ENCODE peak calls at places on chromosome X, in four cellular contexts. One of them, this sample, is unnamed.

GRCh38 chrX:56728752-56729151 is 291 bp upstream of the NBDY start:
- DNase-seq in HTR-8/SVneo: no peak
- DNase-seq in A549: peak
- DNase-seq in progenitor cell of endocrine pancreas: no peak
- DNase-seq in this sample: peak

GRCh38 chrX:24093746-24094145 is 39.0 kb downstream of the EIF2S3 start:
- DNase-seq in HTR-8/SVneo: no peak
- DNase-seq in A549: no peak
- DNase-seq in progenitor cell of endocrine pancreas: no peak
- DNase-seq in this sample: no peak

GRCh38 chrX:121336831-121337421 is 289.5 kb downstream of the GLUD2 start:
- DNase-seq in HTR-8/SVneo: no peak
- DNase-seq in A549: no peak
- DNase-seq in progenitor cell of endocrine pancreas: no peak
- DNase-seq in this sample: no peak

GRCh38 chrX:25523574-25523973 is 507.8 kb upstream of the ARX start:
- DNase-seq in HTR-8/SVneo: peak
- DNase-seq in A549: peak
- DNase-seq in progenitor cell of endocrine pancreas: no peak
- DNase-seq in this sample: peak

GRCh38 chrX:66074920-66075879 is 35.3 kb upstream of the VSIG4 start:
- DNase-seq in HTR-8/SVneo: no peak
- DNase-seq in A549: no peak
- DNase-seq in progenitor cell of endocrine pancreas: no peak
- DNase-seq in this sample: no peak

GRCh38 chrX:132480581-132481203 is 8.1 kb downstream of the MBNL3 start:
- DNase-seq in HTR-8/SVneo: no peak
- DNase-seq in A549: no peak
- DNase-seq in progenitor cell of endocrine pancreas: no peak
- DNase-seq in this sample: no peak

GRCh38 chrX:31136144-31136572 is 64.3 kb upstream of the FTHL17 start:
- DNase-seq in HTR-8/SVneo: no peak
- DNase-seq in A549: no peak
- DNase-seq in progenitor cell of endocrine pancreas: no peak
- DNase-seq in this sample: no peak

GRCh38 chrX:128287693-128288092 is 235.5 kb upstream of the ACTRT1 start:
- DNase-seq in HTR-8/SVneo: no peak
- DNase-seq in A549: no peak
- DNase-seq in progenitor cell of endocrine pancreas: no peak
- DNase-seq in this sample: no peak

GRCh38 chrX:460823-461640 is 74.3 kb upstream of the PPP2R3B start:
- DNase-seq in HTR-8/SVneo: no peak
- DNase-seq in A549: no peak
- DNase-seq in progenitor cell of endocrine pancreas: no peak
- DNase-seq in this sample: no peak

GRCh38 chrX:129956145-129956544 is 26.3 kb upstream of the BCORL1 start:
- DNase-seq in HTR-8/SVneo: no peak
- DNase-seq in A549: no peak
- DNase-seq in progenitor cell of endocrine pancreas: no peak
- DNase-seq in this sample: no peak

GRCh38 chrX:25442501-25442900 is 426.7 kb upstream of the ARX start:
- DNase-seq in HTR-8/SVneo: no peak
- DNase-seq in A549: no peak
- DNase-seq in progenitor cell of endocrine pancreas: no peak
- DNase-seq in this sample: no peak

GRCh38 chrX:27086221-27086620 is 376.9 kb downstream of the PPP4R3C start:
- DNase-seq in HTR-8/SVneo: no peak
- DNase-seq in A549: no peak
- DNase-seq in progenitor cell of endocrine pancreas: no peak
- DNase-seq in this sample: no peak

GRCh38 chrX:71198066-71198465 is 25.0 kb upstream of the GJB1 start:
- DNase-seq in HTR-8/SVneo: no peak
- DNase-seq in A549: no peak
- DNase-seq in progenitor cell of endocrine pancreas: no peak
- DNase-seq in this sample: no peak

GRCh38 chrX:154120567-154120966 is 23.1 kb upstream of the MECP2 start:
- DNase-seq in HTR-8/SVneo: no peak
- DNase-seq in A549: no peak
- DNase-seq in progenitor cell of endocrine pancreas: no peak
- DNase-seq in this sample: no peak

GRCh38 chrX:54978448-54978847 is 15.5 kb downstream of the PFKFB1 start:
- DNase-seq in HTR-8/SVneo: no peak
- DNase-seq in A549: peak
- DNase-seq in progenitor cell of endocrine pancreas: no peak
- DNase-seq in this sample: no peak

GRCh38 chrX:129359269-129359668 is 164.0 kb downstream of the SMARCA1 start:
- DNase-seq in HTR-8/SVneo: no peak
- DNase-seq in A549: no peak
- DNase-seq in progenitor cell of endocrine pancreas: no peak
- DNase-seq in this sample: no peak

GRCh38 chrX:53458082-53458481 is 23.9 kb upstream of the HSD17B10 start:
- DNase-seq in HTR-8/SVneo: no peak
- DNase-seq in A549: peak
- DNase-seq in progenitor cell of endocrine pancreas: no peak
- DNase-seq in this sample: no peak

GRCh38 chrX:38561951-38562719 is 793 bp downstream of the TSPAN7 start:
- DNase-seq in HTR-8/SVneo: no peak
- DNase-seq in A549: no peak
- DNase-seq in progenitor cell of endocrine pancreas: peak
- DNase-seq in this sample: peak

GRCh38 chrX:49191033-49191871 is 5.1 kb upstream of the PRICKLE3 start:
- DNase-seq in HTR-8/SVneo: peak
- DNase-seq in A549: peak
- DNase-seq in progenitor cell of endocrine pancreas: peak
- DNase-seq in this sample: peak

GRCh38 chrX:85993539-85994197 is 53.7 kb downstream of the CHM start:
- DNase-seq in HTR-8/SVneo: no peak
- DNase-seq in A549: no peak
- DNase-seq in progenitor cell of endocrine pancreas: no peak
- DNase-seq in this sample: no peak

GRCh38 chrX:153983321-153983729 is 10.8 kb downstream of the TMEM187 start:
- DNase-seq in HTR-8/SVneo: no peak
- DNase-seq in A549: no peak
- DNase-seq in progenitor cell of endocrine pancreas: no peak
- DNase-seq in this sample: no peak

GRCh38 chrX:110847334-110847733 is 51.7 kb upstream of the CHRDL1 start:
- DNase-seq in HTR-8/SVneo: peak
- DNase-seq in A549: peak
- DNase-seq in progenitor cell of endocrine pancreas: peak
- DNase-seq in this sample: no peak

GRCh38 chrX:133984857-133985163 is 584 bp downstream of the GPC3 start:
- DNase-seq in HTR-8/SVneo: no peak
- DNase-seq in A549: no peak
- DNase-seq in progenitor cell of endocrine pancreas: no peak
- DNase-seq in this sample: no peak

GRCh38 chrX:13717697-13718483 is 16.5 kb downstream of the TRAPPC2 start:
- DNase-seq in HTR-8/SVneo: no peak
- DNase-seq in A549: no peak
- DNase-seq in progenitor cell of endocrine pancreas: no peak
- DNase-seq in this sample: no peak

GRCh38 chrX:107766470-107767140 is 9.0 kb downstream of the TSC22D3 start:
- DNase-seq in HTR-8/SVneo: no peak
- DNase-seq in A549: no peak
- DNase-seq in progenitor cell of endocrine pancreas: no peak
- DNase-seq in this sample: no peak

GRCh38 chrX:130523460-130524394 is 121.9 kb downstream of the RBMX2 start:
- DNase-seq in HTR-8/SVneo: no peak
- DNase-seq in A549: no peak
- DNase-seq in progenitor cell of endocrine pancreas: no peak
- DNase-seq in this sample: no peak

GRCh38 chrX:12548341-12548740 is 242.9 kb upstream of the PRPS2 start:
- DNase-seq in HTR-8/SVneo: no peak
- DNase-seq in A549: no peak
- DNase-seq in progenitor cell of endocrine pancreas: no peak
- DNase-seq in this sample: no peak

GRCh38 chrX:9339603-9340569 is 125.0 kb upstream of the TBL1X start:
- DNase-seq in HTR-8/SVneo: no peak
- DNase-seq in A549: no peak
- DNase-seq in progenitor cell of endocrine pancreas: no peak
- DNase-seq in this sample: no peak

This sample was measured in glutamatergic neuron.